ENCODE peak calls at places on chromosomes 5 and 9, in eight cellular contexts. One of them, this sample, is unnamed.

GRCh38 chr9:33250458-33250995 is 10.6 kb downstream of the SPINK4 start:
- DNase-seq in kidney tubule cell: peak; percentile 63
- DNase-seq in hepatocyte: no peak
- DNase-seq in NCI-H2081: no peak
- DNase-seq in foreskin keratinocyte: no peak
- DNase-seq in astrocyte of the hippocampus: no peak
- DNase-seq in NAMALWA: peak; percentile 7
- DNase-seq in HuH-7: no peak
- DNase-seq in this sample: no peak

GRCh38 chr5:37668524-37669047 is 171.3 kb downstream of the GDNF start:
- DNase-seq in kidney tubule cell: peak; percentile 98
- DNase-seq in hepatocyte: peak; percentile 88
- DNase-seq in NCI-H2081: peak; percentile 45
- DNase-seq in foreskin keratinocyte: peak; percentile 95
- DNase-seq in astrocyte of the hippocampus: peak; percentile 97
- DNase-seq in NAMALWA: no peak
- DNase-seq in HuH-7: peak; percentile 61
- DNase-seq in this sample: no peak

GRCh38 chr5:83147593-83147992 is 70.2 kb downstream of the XRCC4 start:
- DNase-seq in kidney tubule cell: no peak
- DNase-seq in hepatocyte: no peak
- DNase-seq in NCI-H2081: no peak
- DNase-seq in foreskin keratinocyte: no peak
- DNase-seq in astrocyte of the hippocampus: no peak
- DNase-seq in NAMALWA: no peak
- DNase-seq in HuH-7: no peak
- DNase-seq in this sample: no peak

GRCh38 chr9:69516353-69517322 is 155.5 kb downstream of the APBA1 start:
- DNase-seq in kidney tubule cell: no peak
- DNase-seq in hepatocyte: no peak
- DNase-seq in NCI-H2081: no peak
- DNase-seq in foreskin keratinocyte: no peak
- DNase-seq in astrocyte of the hippocampus: no peak
- DNase-seq in NAMALWA: no peak
- DNase-seq in HuH-7: no peak
- DNase-seq in this sample: no peak

GRCh38 chr9:121576281-121577075 is 75.0 kb upstream of the DAB2IP start:
- DNase-seq in kidney tubule cell: no peak
- DNase-seq in hepatocyte: no peak
- DNase-seq in NCI-H2081: no peak
- DNase-seq in foreskin keratinocyte: no peak
- DNase-seq in astrocyte of the hippocampus: no peak
- DNase-seq in NAMALWA: peak; percentile 16
- DNase-seq in HuH-7: no peak
- DNase-seq in this sample: no peak

GRCh38 chr9:97934321-97935115 is 3.5 kb downstream of the HEMGN start:
- DNase-seq in kidney tubule cell: no peak
- DNase-seq in hepatocyte: no peak
- DNase-seq in NCI-H2081: peak; percentile 81
- DNase-seq in foreskin keratinocyte: no peak
- DNase-seq in astrocyte of the hippocampus: no peak
- DNase-seq in NAMALWA: peak; percentile 48
- DNase-seq in HuH-7: no peak
- DNase-seq in this sample: peak; percentile 66

GRCh38 chr9:98811051-98811650 is 3.7 kb downstream of the GALNT12 start:
- DNase-seq in kidney tubule cell: peak; percentile 93
- DNase-seq in hepatocyte: no peak
- DNase-seq in NCI-H2081: no peak
- DNase-seq in foreskin keratinocyte: no peak
- DNase-seq in astrocyte of the hippocampus: peak; percentile 62
- DNase-seq in NAMALWA: no peak
- DNase-seq in HuH-7: no peak
- DNase-seq in this sample: no peak

GRCh38 chr5:106521701-106522100 is 1149.0 kb downstream of the EFNA5 start:
- DNase-seq in kidney tubule cell: peak; percentile 90
- DNase-seq in hepatocyte: no peak
- DNase-seq in NCI-H2081: no peak
- DNase-seq in foreskin keratinocyte: no peak
- DNase-seq in astrocyte of the hippocampus: peak; percentile 87
- DNase-seq in NAMALWA: no peak
- DNase-seq in HuH-7: no peak
- DNase-seq in this sample: no peak

GRCh38 chr5:86118542-86118941 is 499.2 kb upstream of the COX7C start:
- DNase-seq in kidney tubule cell: no peak
- DNase-seq in hepatocyte: no peak
- DNase-seq in NCI-H2081: peak; percentile 0
- DNase-seq in foreskin keratinocyte: no peak
- DNase-seq in astrocyte of the hippocampus: no peak
- DNase-seq in NAMALWA: peak; percentile 44
- DNase-seq in HuH-7: no peak
- DNase-seq in this sample: peak; percentile 7

GRCh38 chr5:113776832-113777525 is 263.5 kb downstream of the YTHDC2 start:
- DNase-seq in kidney tubule cell: no peak
- DNase-seq in hepatocyte: no peak
- DNase-seq in NCI-H2081: no peak
- DNase-seq in foreskin keratinocyte: no peak
- DNase-seq in astrocyte of the hippocampus: peak; percentile 81
- DNase-seq in NAMALWA: no peak
- DNase-seq in HuH-7: no peak
- DNase-seq in this sample: peak; percentile 4

GRCh38 chr9:33159058-33159759 is 7.9 kb downstream of the B4GALT1 start:
- DNase-seq in kidney tubule cell: peak; percentile 58
- DNase-seq in hepatocyte: peak; percentile 46
- DNase-seq in NCI-H2081: no peak
- DNase-seq in foreskin keratinocyte: no peak
- DNase-seq in astrocyte of the hippocampus: no peak
- DNase-seq in NAMALWA: peak; percentile 76
- DNase-seq in HuH-7: no peak
- DNase-seq in this sample: no peak

GRCh38 chr5:98770911-98771322 is 2.5 kb upstream of the RGMB start:
- DNase-seq in kidney tubule cell: peak; percentile 48
- DNase-seq in hepatocyte: no peak
- DNase-seq in NCI-H2081: peak; percentile 44
- DNase-seq in foreskin keratinocyte: no peak
- DNase-seq in astrocyte of the hippocampus: peak; percentile 53
- DNase-seq in NAMALWA: no peak
- DNase-seq in HuH-7: no peak
- DNase-seq in this sample: peak; percentile 42

GRCh38 chr5:77333451-77334123 is 123.1 kb downstream of the PDE8B start:
- DNase-seq in kidney tubule cell: no peak
- DNase-seq in hepatocyte: no peak
- DNase-seq in NCI-H2081: no peak
- DNase-seq in foreskin keratinocyte: no peak
- DNase-seq in astrocyte of the hippocampus: no peak
- DNase-seq in NAMALWA: no peak
- DNase-seq in HuH-7: no peak
- DNase-seq in this sample: no peak

GRCh38 chr5:52870448-52870847 is 82.7 kb downstream of the ITGA1 start:
- DNase-seq in kidney tubule cell: peak; percentile 94
- DNase-seq in hepatocyte: peak; percentile 21
- DNase-seq in NCI-H2081: no peak
- DNase-seq in foreskin keratinocyte: peak; percentile 40
- DNase-seq in astrocyte of the hippocampus: no peak
- DNase-seq in NAMALWA: no peak
- DNase-seq in HuH-7: peak; percentile 4
- DNase-seq in this sample: no peak

GRCh38 chr5:180598316-180598701 is 7.0 kb upstream of the SCGB3A1 start:
- DNase-seq in kidney tubule cell: no peak
- DNase-seq in hepatocyte: no peak
- DNase-seq in NCI-H2081: no peak
- DNase-seq in foreskin keratinocyte: no peak
- DNase-seq in astrocyte of the hippocampus: no peak
- DNase-seq in NAMALWA: no peak
- DNase-seq in HuH-7: no peak
- DNase-seq in this sample: no peak

This sample was measured in Jurkat, Clone E6-1.